ENCODE peak calls at places on chromosome 12, in nine cellular contexts. E is progenitor cell of endocrine pancreas, A is NCI-H146, I is breast epithelium, X is epithelial cell of esophagus, R is activated T-cell treated with anti-CD3 and anti-CD28 coated beads for 1 hour, J is HuH-7, S is GM12891, B is hippocampal formation. C is an unnamed sample.

GRCh38 chr12:131098178-131098981 is 144.7 kb downstream of the ADGRD1 start:
- DNase-seq in S (no peak), E (no peak), R (no peak), I (peak), J (no peak), A (no peak), B (no peak), X (no peak), C (no peak)

GRCh38 chr12:120690083-120690450 is 3.1 kb downstream of the MLEC start:
- DNase-seq in E (no peak), A (no peak), S (no peak), J (no peak), B (no peak), R (no peak), X (no peak), I (no peak), C (no peak)

GRCh38 chr12:97292588-97292987 is 170.0 kb upstream of the RMST start:
- DNase-seq in J (no peak), A (no peak), B (no peak), E (no peak), R (no peak), S (no peak), I (no peak), X (no peak), C (no peak)

GRCh38 chr12:50913224-50913623 is 39.1 kb upstream of the HIGD1C start:
- DNase-seq in S (no peak), B (no peak), A (no peak), E (no peak), J (no peak), X (peak), R (no peak), I (no peak), C (no peak)

GRCh38 chr12:12979731-12980259 is 20.3 kb downstream of the HEBP1 start:
- DNase-seq in S (no peak), I (no peak), E (no peak), B (no peak), A (no peak), X (peak), J (no peak), R (no peak), C (peak)

GRCh38 chr12:122481861-122482260 is 18.9 kb downstream of the ZCCHC8 start:
- DNase-seq in E (no peak), R (no peak), X (no peak), A (no peak), J (no peak), S (no peak), B (no peak), I (no peak), C (no peak)

GRCh38 chr12:56935157-56935556 is 949 bp upstream of the SDR9C7 start:
- DNase-seq in B (no peak), I (no peak), X (peak), S (no peak), E (no peak), A (no peak), J (no peak), R (no peak), C (no peak)

GRCh38 chr12:20369164-20370000 is 1.0 kb downstream of the PDE3A start:
- DNase-seq in X (peak), I (no peak), A (peak), R (no peak), B (peak), S (no peak), J (peak), E (peak), C (no peak)

GRCh38 chr12:49279706-49280159 is 14.9 kb downstream of the TUBA1C start:
- DNase-seq in R (no peak), S (no peak), X (peak), E (no peak), J (no peak), I (no peak), B (no peak), A (peak), C (no peak)

GRCh38 chr12:80877706-80878384 is 59.9 kb downstream of the LIN7A start:
- DNase-seq in X (no peak), E (no peak), J (no peak), R (no peak), I (no peak), B (no peak), S (no peak), A (peak), C (no peak)

GRCh38 chr12:90304231-90304630 is 595.6 kb upstream of the ATP2B1 start:
- DNase-seq in B (no peak), X (peak), S (no peak), E (no peak), I (no peak), A (no peak), R (no peak), J (no peak), C (no peak)

GRCh38 chr12:22518067-22518719 is 26.1 kb downstream of the C2CD5 start:
- DNase-seq in X (peak), R (no peak), A (peak), J (no peak), B (no peak), I (no peak), E (no peak), S (no peak), C (no peak)

GRCh38 chr12:31023271-31023724 is 50.4 kb upstream of the DDX11 start:
- DNase-seq in S (no peak), J (no peak), I (no peak), B (no peak), E (peak), A (no peak), R (no peak), X (no peak), C (no peak)

GRCh38 chr12:87939182-87939581 is 90.0 kb downstream of the C12orf50 start:
- DNase-seq in S (no peak), J (no peak), B (no peak), E (no peak), A (no peak), X (no peak), I (no peak), R (no peak), C (no peak)

GRCh38 chr12:108193922-108194321 is 64.8 kb downstream of the WSCD2 start:
- DNase-seq in I (no peak), J (peak), E (no peak), S (peak), A (peak), B (no peak), X (peak), R (peak), C (no peak)

GRCh38 chr12:68210875-68211274 is 14.7 kb downstream of the IL26 start:
- DNase-seq in B (no peak), R (no peak), S (no peak), E (no peak), I (no peak), A (no peak), J (no peak), X (no peak), C (no peak)

GRCh38 chr12:120225852-120226640 is 25.1 kb upstream of the RPLP0 start:
- DNase-seq in E (no peak), A (peak), S (peak), I (no peak), B (no peak), R (no peak), J (no peak), X (peak), C (no peak)

GRCh38 chr12:125418902-125419564 is 353.8 kb downstream of the AACS start:
- DNase-seq in E (no peak), S (no peak), A (no peak), X (no peak), R (no peak), J (no peak), B (no peak), I (no peak), C (no peak)

GRCh38 chr12:63857771-63858670 is 13.5 kb downstream of the SRGAP1 start:
- DNase-seq in R (no peak), A (no peak), I (no peak), E (no peak), B (no peak), X (no peak), J (no peak), S (no peak), C (no peak)

GRCh38 chr12:109938947-109939346 is 38.9 kb downstream of the TCHP start:
- DNase-seq in J (no peak), X (no peak), E (no peak), R (no peak), I (no peak), A (no peak), B (no peak), S (no peak), C (no peak)

GRCh38 chr12:19390208-19390607 is 49.1 kb upstream of the AEBP2 start:
- DNase-seq in S (no peak), E (no peak), I (no peak), A (no peak), B (no peak), X (peak), J (no peak), R (no peak), C (no peak)

GRCh38 chr12:30484658-30485057 is 211.0 kb downstream of the IPO8 start:
- DNase-seq in E (no peak), S (no peak), B (no peak), J (no peak), X (no peak), I (no peak), A (no peak), R (no peak), C (no peak)

GRCh38 chr12:546920-547845 is 87.4 kb downstream of the B4GALNT3 start:
- DNase-seq in S (peak), J (peak), I (peak), X (peak), A (peak), R (peak), E (peak), B (peak), C (no peak)

GRCh38 chr12:84136862-84137367 is 775.7 kb downstream of the SLC6A15 start:
- DNase-seq in B (no peak), I (no peak), X (peak), R (no peak), S (no peak), E (no peak), J (no peak), A (no peak), C (no peak)

GRCh38 chr12:51847830-51848727 is at the start of gene FIGNL2:
- DNase-seq in E (peak), B (no peak), S (no peak), J (peak), X (no peak), I (no peak), R (no peak), A (peak), C (no peak)

GRCh38 chr12:120117961-120118709 is 1.6 kb upstream of the RAB35 start:
- DNase-seq in A (no peak), B (no peak), I (no peak), S (no peak), X (peak), J (peak), R (no peak), E (no peak), C (no peak)

GRCh38 chr12:62305778-62306177 is 45.6 kb downstream of the USP15 start:
- DNase-seq in J (no peak), R (no peak), S (no peak), I (no peak), E (no peak), B (no peak), X (no peak), A (no peak), C (no peak)